ENCODE peak calls at places on chromosomes 3 and 15, in ten cellular contexts. F, Y, L, I, V, U, D, A, G and J are unnamed samples.
A peak's percentile ranks its signal among the peaks of the same experiment; 100 is the strongest.

GRCh38 chr3:12409625-12410596 is 74.4 kb upstream of the TSEN2 start:
- DNase-seq in F (no peak), Y (no peak), L (no peak), I (no peak), V (no peak), U (no peak), D (no peak), A (no peak), G (no peak), J (no peak)

GRCh38 chr3:101466465-101467309 is 46.3 kb downstream of the SENP7 start:
- DNase-seq in F (peak; percentile 64), Y (no peak), L (peak; percentile 63), I (no peak), V (peak; percentile 2), U (no peak), D (no peak), A (peak; percentile 47), G (no peak), J (no peak)

GRCh38 chr15:24269166-24269571 is 406.4 kb upstream of the NPAP1 start:
- DNase-seq in F (no peak), Y (no peak), L (no peak), I (no peak), V (no peak), U (no peak), D (no peak), A (peak; percentile 0), G (no peak), J (no peak)

GRCh38 chr15:63369296-63369695 is 12.3 kb downstream of the CA12 start:
- DNase-seq in F (no peak), Y (no peak), L (no peak), I (no peak), V (no peak), U (peak; percentile 8), D (no peak), A (peak; percentile 32), G (no peak), J (peak; percentile 60)

GRCh38 chr15:42691308-42691707 is 45.6 kb downstream of the CDAN1 start:
- DNase-seq in F (no peak), Y (no peak), L (no peak), I (no peak), V (no peak), U (no peak), D (no peak), A (no peak), G (no peak), J (no peak)

GRCh38 chr3:184284696-184285095 is 8.9 kb downstream of the ECE2 start:
- DNase-seq in F (peak; percentile 88), Y (peak; percentile 62), L (no peak), I (peak; percentile 69), V (no peak), U (peak; percentile 47), D (peak; percentile 67), A (peak; percentile 93), G (peak; percentile 54), J (peak; percentile 50)

GRCh38 chr15:82709081-82709420 is 624 bp downstream of the AP3B2 start:
- DNase-seq in F (peak; percentile 80), Y (no peak), L (no peak), I (peak; percentile 8), V (no peak), U (no peak), D (no peak), A (peak; percentile 87), G (no peak), J (peak; percentile 8)

GRCh38 chr15:45205192-45205591 is 17.4 kb upstream of the SHF start:
- DNase-seq in F (peak; percentile 76), Y (peak; percentile 49), L (no peak), I (peak; percentile 38), V (peak; percentile 32), U (peak; percentile 79), D (peak; percentile 59), A (peak; percentile 87), G (peak; percentile 48), J (peak; percentile 57)

GRCh38 chr3:109155828-109156227 is 19.3 kb downstream of the C3orf85 start:
- DNase-seq in F (no peak), Y (no peak), L (no peak), I (no peak), V (no peak), U (no peak), D (no peak), A (no peak), G (no peak), J (no peak)

GRCh38 chr3:140436421-140436820 is 241.4 kb upstream of the TRIM42 start:
- DNase-seq in F (no peak), Y (no peak), L (no peak), I (no peak), V (no peak), U (no peak), D (no peak), A (no peak), G (no peak), J (no peak)

GRCh38 chr3:87001699-87002098 is 10.8 kb upstream of the VGLL3 start:
- DNase-seq in F (no peak), Y (no peak), L (no peak), I (no peak), V (no peak), U (no peak), D (no peak), A (no peak), G (no peak), J (no peak)

GRCh38 chr15:67130673-67131601 is 65.5 kb downstream of the SMAD3 start:
- DNase-seq in F (no peak), Y (peak; percentile 45), L (no peak), I (no peak), V (no peak), U (no peak), D (peak; percentile 55), A (no peak), G (no peak), J (no peak)

GRCh38 chr15:98523912-98524255 is 124.5 kb upstream of the IGF1R start:
- DNase-seq in F (no peak), Y (no peak), L (no peak), I (no peak), V (no peak), U (no peak), D (no peak), A (no peak), G (no peak), J (no peak)

GRCh38 chr15:62456011-62456920 is 291.2 kb upstream of the C2CD4B start:
- DNase-seq in F (no peak), Y (no peak), L (no peak), I (peak; percentile 63), V (no peak), U (no peak), D (no peak), A (no peak), G (no peak), J (no peak)

GRCh38 chr3:58800940-58801339 is 134.4 kb upstream of the FAM3D start:
- DNase-seq in F (no peak), Y (no peak), L (no peak), I (peak; percentile 10), V (no peak), U (no peak), D (no peak), A (no peak), G (no peak), J (no peak)

GRCh38 chr3:112074006-112074405 is 12.2 kb upstream of the C3orf52 start:
- DNase-seq in F (no peak), Y (no peak), L (no peak), I (peak; percentile 56), V (no peak), U (no peak), D (peak; percentile 27), A (no peak), G (no peak), J (peak; percentile 62)

GRCh38 chr15:59294961-59295741 is 77.5 kb downstream of the MYO1E start:
- DNase-seq in F (no peak), Y (no peak), L (no peak), I (peak; percentile 98), V (no peak), U (no peak), D (peak; percentile 83), A (peak; percentile 60), G (peak; percentile 32), J (peak; percentile 79)

GRCh38 chr3:172153335-172153861 is 114.0 kb downstream of the FNDC3B start:
- DNase-seq in F (no peak), Y (peak; percentile 93), L (peak; percentile 93), I (peak; percentile 100), V (peak; percentile 8), U (no peak), D (peak; percentile 96), A (peak; percentile 60), G (peak; percentile 89), J (peak; percentile 97)
- H3K4me1 ChIP-seq in F (peaks cover 26% of the 10 kb centered on the region), Y (peaks cover 30% of the 10 kb centered on the region), L (peaks cover 89% of the 10 kb centered on the region), I (peaks cover 22% of the 10 kb centered on the region), V (peaks cover 18% of the 10 kb centered on the region), U (peaks cover 24% of the 10 kb centered on the region), D (peaks cover 68% of the 10 kb centered on the region), A (peaks cover 24% of the 10 kb centered on the region), G (peaks cover 74% of the 10 kb centered on the region), J (peaks cover 68% of the 10 kb centered on the region)

GRCh38 chr3:192913540-192913939 is 4.1 kb downstream of the MB21D2 start:
- DNase-seq in F (no peak), Y (no peak), L (no peak), I (no peak), V (no peak), U (no peak), D (no peak), A (no peak), G (no peak), J (no peak)

GRCh38 chr3:192914873-192915272 is 2.8 kb downstream of the MB21D2 start:
- DNase-seq in F (no peak), Y (no peak), L (no peak), I (no peak), V (no peak), U (no peak), D (no peak), A (no peak), G (no peak), J (no peak)

GRCh38 chr3:192915306-192915705 is 2.4 kb downstream of the MB21D2 start:
- DNase-seq in F (peak; percentile 55), Y (no peak), L (no peak), I (peak; percentile 64), V (no peak), U (peak; percentile 3), D (peak; percentile 46), A (peak; percentile 89), G (no peak), J (no peak)

GRCh38 chr3:192907784-192908183 is 9.9 kb downstream of the MB21D2 start:
- DNase-seq in F (no peak), Y (no peak), L (no peak), I (no peak), V (no peak), U (no peak), D (no peak), A (no peak), G (no peak), J (peak; percentile 66)

GRCh38 chr3:192911293-192911692 is 6.4 kb downstream of the MB21D2 start:
- DNase-seq in F (no peak), Y (no peak), L (no peak), I (no peak), V (no peak), U (no peak), D (no peak), A (no peak), G (no peak), J (no peak)
- H3K4me1 ChIP-seq in F (peaks cover 14% of the 10 kb centered on the region), Y (peaks cover 2% of the 10 kb centered on the region), L (peaks cover 12% of the 10 kb centered on the region), I (peaks cover 2% of the 10 kb centered on the region), V (no peaks in the 10 kb centered on the region), U (no peaks in the 10 kb centered on the region), D (peaks cover 2% of the 10 kb centered on the region), A (peaks cover 5% of the 10 kb centered on the region), G (peaks cover 22% of the 10 kb centered on the region), J (peaks cover 21% of the 10 kb centered on the region)

GRCh38 chr3:116270053-116270452 is 175.2 kb downstream of the LSAMP start:
- DNase-seq in F (no peak), Y (no peak), L (no peak), I (peak; percentile 22), V (no peak), U (no peak), D (no peak), A (no peak), G (no peak), J (no peak)
- H3K4me1 ChIP-seq in F (no peaks in the 10 kb centered on the region), Y (no peaks in the 10 kb centered on the region), L (no peaks in the 10 kb centered on the region), I (no peaks in the 10 kb centered on the region), V (no peaks in the 10 kb centered on the region), U (no peaks in the 10 kb centered on the region), D (peaks cover 20% of the 10 kb centered on the region), A (peaks cover 7% of the 10 kb centered on the region), G (no peaks in the 10 kb centered on the region), J (no peaks in the 10 kb centered on the region)

GRCh38 chr3:30598663-30599545 is 7.5 kb upstream of the TGFBR2 start:
- DNase-seq in F (no peak), Y (no peak), L (no peak), I (no peak), V (no peak), U (peak; percentile 63), D (no peak), A (no peak), G (no peak), J (no peak)
- H3K4me1 ChIP-seq in F (no peaks in the 10 kb centered on the region), Y (no peaks in the 10 kb centered on the region), L (peaks cover 45% of the 10 kb centered on the region), I (peaks cover 5% of the 10 kb centered on the region), V (peaks cover 38% of the 10 kb centered on the region), U (peaks cover 65% of the 10 kb centered on the region), D (peaks cover 21% of the 10 kb centered on the region), A (no peaks in the 10 kb centered on the region), G (peaks cover 20% of the 10 kb centered on the region), J (peaks cover 35% of the 10 kb centered on the region)